ENCODE peak calls at places on chromosomes 1 and 21, in six cellular contexts. One of them, this sample, is unnamed.

GRCh38 chr1:8197493-8198282 is 120.2 kb upstream of the SLC45A1 start:
- DNase-seq in choroid plexus epithelial cell: peak
- DNase-seq in tibial artery: peak
- DNase-seq in brain microvascular endothelial cell: peak
- DNase-seq in H1: no peak
- DNase-seq in ovary: peak
- DNase-seq in this sample: no peak

GRCh38 chr1:66003690-66004089 is 211.0 kb downstream of the PDE4B start:
- DNase-seq in choroid plexus epithelial cell: no peak
- DNase-seq in tibial artery: no peak
- DNase-seq in brain microvascular endothelial cell: no peak
- DNase-seq in ovary: no peak
- DNase-seq in H1: no peak
- DNase-seq in this sample: no peak

GRCh38 chr1:222040163-222040900 is 298.4 kb upstream of the DUSP10 start:
- DNase-seq in ovary: no peak
- DNase-seq in brain microvascular endothelial cell: no peak
- DNase-seq in tibial artery: no peak
- DNase-seq in H1: no peak
- DNase-seq in choroid plexus epithelial cell: no peak
- DNase-seq in this sample: no peak

GRCh38 chr1:199452627-199453026 is 574.9 kb upstream of the NR5A2 start:
- DNase-seq in ovary: no peak
- DNase-seq in H1: no peak
- DNase-seq in choroid plexus epithelial cell: no peak
- DNase-seq in brain microvascular endothelial cell: no peak
- DNase-seq in tibial artery: no peak
- DNase-seq in this sample: no peak

GRCh38 chr1:53693361-53693760 is 45.6 kb downstream of the GLIS1 start:
- DNase-seq in ovary: no peak
- DNase-seq in H1: no peak
- DNase-seq in tibial artery: no peak
- DNase-seq in brain microvascular endothelial cell: no peak
- DNase-seq in choroid plexus epithelial cell: no peak
- DNase-seq in this sample: no peak

GRCh38 chr1:67840449-67840848 is 7.2 kb upstream of the GNG12 start:
- DNase-seq in tibial artery: no peak
- DNase-seq in ovary: no peak
- DNase-seq in choroid plexus epithelial cell: peak
- DNase-seq in brain microvascular endothelial cell: peak
- DNase-seq in H1: no peak
- DNase-seq in this sample: no peak

GRCh38 chr1:51189421-51190073 is 46.5 kb upstream of the RNF11 start:
- DNase-seq in brain microvascular endothelial cell: peak
- DNase-seq in choroid plexus epithelial cell: peak
- DNase-seq in H1: no peak
- DNase-seq in ovary: no peak
- DNase-seq in tibial artery: no peak
- DNase-seq in this sample: no peak

GRCh38 chr1:34346128-34346527 is 169.4 kb downstream of the C1orf94 start:
- DNase-seq in ovary: no peak
- DNase-seq in brain microvascular endothelial cell: no peak
- DNase-seq in H1: no peak
- DNase-seq in choroid plexus epithelial cell: no peak
- DNase-seq in tibial artery: no peak
- DNase-seq in this sample: no peak

GRCh38 chr1:63906053-63906704 is 132.4 kb downstream of the ROR1 start:
- DNase-seq in H1: no peak
- DNase-seq in tibial artery: no peak
- DNase-seq in ovary: no peak
- DNase-seq in choroid plexus epithelial cell: peak
- DNase-seq in brain microvascular endothelial cell: no peak
- DNase-seq in this sample: no peak

GRCh38 chr1:201422436-201423030 is 1.0 kb upstream of the TNNI1 start:
- DNase-seq in ovary: no peak
- DNase-seq in choroid plexus epithelial cell: no peak
- DNase-seq in tibial artery: no peak
- DNase-seq in brain microvascular endothelial cell: no peak
- DNase-seq in H1: no peak
- DNase-seq in this sample: no peak

GRCh38 chr1:236829085-236829484 is 34.0 kb downstream of the MTR start:
- DNase-seq in brain microvascular endothelial cell: no peak
- DNase-seq in tibial artery: no peak
- DNase-seq in H1: no peak
- DNase-seq in choroid plexus epithelial cell: no peak
- DNase-seq in ovary: no peak
- DNase-seq in this sample: no peak

GRCh38 chr1:150507912-150508864 is at the start of gene ECM1:
- DNase-seq in tibial artery: peak
- DNase-seq in brain microvascular endothelial cell: peak
- DNase-seq in H1: no peak
- DNase-seq in ovary: peak
- DNase-seq in choroid plexus epithelial cell: peak
- DNase-seq in this sample: no peak

GRCh38 chr21:41763398-41763931 is 3.4 kb downstream of the RIPK4 start:
- DNase-seq in H1: no peak
- DNase-seq in brain microvascular endothelial cell: no peak
- DNase-seq in ovary: no peak
- DNase-seq in tibial artery: no peak
- DNase-seq in choroid plexus epithelial cell: no peak
- DNase-seq in this sample: no peak

GRCh38 chr1:212497553-212497952 is 64.8 kb downstream of the NENF start:
- DNase-seq in ovary: no peak
- DNase-seq in choroid plexus epithelial cell: no peak
- DNase-seq in brain microvascular endothelial cell: no peak
- DNase-seq in H1: no peak
- DNase-seq in tibial artery: no peak
- DNase-seq in this sample: no peak

GRCh38 chr1:48810740-48811139 is 34.0 kb upstream of the BEND5 start:
- DNase-seq in brain microvascular endothelial cell: no peak
- DNase-seq in H1: no peak
- DNase-seq in choroid plexus epithelial cell: no peak
- DNase-seq in tibial artery: no peak
- DNase-seq in ovary: no peak
- DNase-seq in this sample: no peak

GRCh38 chr1:179105393-179105792 is 23.5 kb downstream of the TOR3A start:
- DNase-seq in brain microvascular endothelial cell: no peak
- DNase-seq in choroid plexus epithelial cell: peak
- DNase-seq in ovary: no peak
- DNase-seq in H1: no peak
- DNase-seq in tibial artery: no peak
- DNase-seq in this sample: no peak

GRCh38 chr1:35016406-35016805 is 15.3 kb downstream of the ZMYM6 start:
- DNase-seq in ovary: no peak
- DNase-seq in choroid plexus epithelial cell: no peak
- DNase-seq in brain microvascular endothelial cell: no peak
- DNase-seq in H1: no peak
- DNase-seq in tibial artery: no peak
- DNase-seq in this sample: no peak

DNA sequence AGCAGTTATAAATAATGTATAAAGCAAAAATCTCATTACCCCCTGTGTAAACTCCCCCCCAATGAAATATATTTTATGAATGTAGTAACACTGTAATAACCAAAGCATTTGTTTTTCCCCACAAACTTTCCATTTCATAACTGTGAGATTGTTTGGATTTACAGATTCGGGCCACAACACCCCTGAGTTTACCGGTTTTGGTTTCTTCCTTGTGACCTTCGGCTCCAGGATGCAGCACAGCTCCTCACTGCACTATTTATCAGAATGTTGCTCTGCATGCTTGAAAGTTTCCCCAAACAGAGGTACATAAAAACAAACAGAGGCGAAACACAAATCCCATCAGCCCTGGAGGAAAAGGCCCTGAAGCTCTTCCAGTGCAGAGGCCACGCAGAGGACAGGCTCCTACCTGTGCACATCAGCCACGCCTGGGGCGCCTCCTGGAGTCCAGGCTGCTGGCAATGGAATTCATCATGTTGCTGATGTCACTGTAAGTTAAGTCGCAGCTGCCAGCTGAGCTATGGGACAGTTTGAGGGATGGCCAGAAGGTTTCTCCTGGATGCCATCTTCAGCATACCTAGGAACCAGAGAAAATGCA is 122.0 kb downstream of the LMO4 start:
- DNase-seq in choroid plexus epithelial cell: no peak
- DNase-seq in ovary: no peak
- DNase-seq in brain microvascular endothelial cell: no peak
- DNase-seq in tibial artery: no peak
- DNase-seq in H1: no peak
- DNase-seq in this sample: no peak
- TF ChIP-seq CTCF in choroid plexus epithelial cell: peak
- TF ChIP-seq CTCF in ovary: no peak
- TF ChIP-seq CTCF in brain microvascular endothelial cell: no peak
- TF ChIP-seq CTCF in tibial artery: no peak
- TF ChIP-seq CTCF in H1: peak
- TF ChIP-seq CTCF in this sample: no peak

GRCh38 chr1:186605762-186606350 is 74.4 kb downstream of the PTGS2 start:
- DNase-seq in tibial artery: peak
- DNase-seq in brain microvascular endothelial cell: peak
- DNase-seq in ovary: peak
- DNase-seq in H1: peak
- DNase-seq in choroid plexus epithelial cell: peak
- DNase-seq in this sample: no peak
- TF ChIP-seq CTCF in tibial artery: peak
- TF ChIP-seq CTCF in brain microvascular endothelial cell: peak
- TF ChIP-seq CTCF in ovary: no peak
- TF ChIP-seq CTCF in H1: peak
- TF ChIP-seq CTCF in choroid plexus epithelial cell: peak
- TF ChIP-seq CTCF in this sample: peak

GRCh38 chr1:211469938-211470529 is 21.9 kb downstream of the RD3 start:
- DNase-seq in H1: peak
- DNase-seq in choroid plexus epithelial cell: peak
- DNase-seq in tibial artery: peak
- DNase-seq in brain microvascular endothelial cell: peak
- DNase-seq in ovary: peak
- DNase-seq in this sample: no peak
- TF ChIP-seq CTCF in H1: peak
- TF ChIP-seq CTCF in choroid plexus epithelial cell: peak
- TF ChIP-seq CTCF in tibial artery: peak
- TF ChIP-seq CTCF in brain microvascular endothelial cell: peak
- TF ChIP-seq CTCF in ovary: peak
- TF ChIP-seq CTCF in this sample: peak

GRCh38 chr1:45687753-45688737 is at the start of gene TMEM69:
- DNase-seq in ovary: peak
- DNase-seq in choroid plexus epithelial cell: peak
- DNase-seq in H1: no peak
- DNase-seq in tibial artery: peak
- DNase-seq in brain microvascular endothelial cell: peak
- DNase-seq in this sample: peak
- TF ChIP-seq CTCF in ovary: peak
- TF ChIP-seq CTCF in choroid plexus epithelial cell: peak
- TF ChIP-seq CTCF in H1: no peak
- TF ChIP-seq CTCF in tibial artery: peak
- TF ChIP-seq CTCF in brain microvascular endothelial cell: peak
- TF ChIP-seq CTCF in this sample: no peak

This sample was measured in coronary artery.